ENCODE peak calls at places on chromosomes 6 and 20, in four cellular contexts. K is GM12865, V is lower leg skin, S is type B pancreatic cell. D is an unnamed sample.

GRCh38 chr6:120735641-120736040 is 598.6 kb downstream of the TBC1D32 start:
- DNase-seq in K (no peak), V (no peak), S (no peak), D (no peak)

GRCh38 chr6:53959717-53960116 is 151.5 kb upstream of the MLIP start:
- DNase-seq in K (no peak), V (no peak), S (no peak), D (no peak)

GRCh38 chr6:132832891-132833290 is 18.5 kb downstream of the RPS12 start:
- DNase-seq in K (no peak), V (no peak), S (no peak), D (no peak)

GRCh38 chr6:140897804-140898573 is 1234.7 kb upstream of the GJE1 start:
- DNase-seq in K (peak), V (no peak), S (no peak), D (no peak)

GRCh38 chr6:123447315-123447937 is 189.3 kb downstream of the TRDN start:
- DNase-seq in K (no peak), V (no peak), S (no peak), D (no peak)

GRCh38 chr6:15444881-15445280 is 199.0 kb downstream of the JARID2 start:
- DNase-seq in K (no peak), V (no peak), S (no peak), D (no peak)

GRCh38 chr6:21163110-21163837 is 430.3 kb upstream of the SOX4 start:
- DNase-seq in K (no peak), V (no peak), S (no peak), D (no peak)

GRCh38 chr20:49424536-49424935 is 57.9 kb downstream of the KCNB1 start:
- DNase-seq in K (no peak), V (no peak), S (no peak), D (no peak)

GRCh38 chr6:131023834-131024504 is 39.1 kb downstream of the EPB41L2 start:
- DNase-seq in K (no peak), V (no peak), S (no peak), D (no peak)

GRCh38 chr6:37130704-37131103 is 39.2 kb upstream of the PIM1 start:
- DNase-seq in K (no peak), V (peak), S (no peak), D (no peak)

GRCh38 chr6:88548891-88549505 is 382.9 kb upstream of the CNR1 start:
- DNase-seq in K (no peak), V (no peak), S (no peak), D (no peak)

GRCh38 chr6:141878686-141879085 is 254.0 kb upstream of the GJE1 start:
- DNase-seq in K (no peak), V (no peak), S (no peak), D (no peak)

GRCh38 chr6:551405-551804 is 105.5 kb downstream of the HUS1B start:
- DNase-seq in K (peak), V (no peak), S (no peak), D (no peak)

GRCh38 chr6:27582928-27583725 is 110.2 kb upstream of the ZNF184 start:
- DNase-seq in K (peak), V (no peak), S (no peak), D (no peak)

GRCh38 chr6:12058164-12058926 is 46.2 kb downstream of the HIVEP1 start:
- DNase-seq in K (no peak), V (no peak), S (no peak), D (no peak)

GRCh38 chr20:3843490-3843889 is 3.1 kb upstream of the MAVS start:
- DNase-seq in K (no peak), V (no peak), S (no peak), D (no peak)

GRCh38 chr20:24657211-24657610 is 187.8 kb downstream of the SYNDIG1 start:
- DNase-seq in K (no peak), V (no peak), S (no peak), D (peak)

GRCh38 chr6:111113731-111114438 is 26.6 kb downstream of the SLC16A10 start:
- DNase-seq in K (peak), V (peak), S (no peak), D (no peak)

GRCh38 chr6:69631552-69632346 is 165.1 kb downstream of the LMBRD1 start:
- DNase-seq in K (peak), V (no peak), S (no peak), D (no peak)

GRCh38 chr20:22559711-22560305 is 24.6 kb downstream of the FOXA2 start:
- DNase-seq in K (no peak), V (no peak), S (no peak), D (no peak)

GRCh38 chr6:2937627-2938003 is 33.8 kb downstream of the SERPINB6 start:
- DNase-seq in K (no peak), V (no peak), S (no peak), D (no peak)

GRCh38 chr6:43040542-43041257 is 13.0 kb downstream of the CUL7 start:
- DNase-seq in K (no peak), V (no peak), S (no peak), D (no peak)

GRCh38 chr20:31425797-31426196 is 14.6 kb upstream of the DEFB123 start:
- DNase-seq in K (no peak), V (no peak), S (no peak), D (no peak)

GRCh38 chr6:57173056-57173885 is 1.1 kb downstream of the BAG2 start:
- DNase-seq in K (peak), V (no peak), S (no peak), D (no peak)

GRCh38 chr6:40922281-40922680 is 116.7 kb downstream of the UNC5CL start:
- DNase-seq in K (no peak), V (no peak), S (no peak), D (no peak)

GRCh38 chr6:114108119-114109002 is 137.4 kb upstream of the HDAC2 start:
- DNase-seq in K (peak), V (peak), S (no peak), D (no peak)

GRCh38 chr6:147510949-147511590 is 2.6 kb downstream of the SAMD5 start:
- DNase-seq in K (no peak), V (no peak), S (no peak), D (no peak)

GRCh38 chr20:46324960-46325703 is 16.8 kb upstream of the CDH22 start:
- DNase-seq in K (peak), V (no peak), S (no peak), D (no peak)

GRCh38 chr6:34964564-34964963 is 75.5 kb downstream of the ANKS1A start:
- DNase-seq in K (no peak), V (no peak), S (no peak), D (no peak)

GRCh38 chr20:43040427-43040826 is 149.3 kb downstream of the PTPRT start:
- DNase-seq in K (peak), V (no peak), S (no peak), D (no peak)

GRCh38 chr6:42411431-42411830 is 40.3 kb downstream of the TRERF1 start:
- DNase-seq in K (no peak), V (no peak), S (no peak), D (no peak)

GRCh38 chr6:68653074-68653705 is 18.1 kb downstream of the ADGRB3 start:
- DNase-seq in K (no peak), V (no peak), S (no peak), D (no peak)

GRCh38 chr6:97040355-97040860 is 115.9 kb downstream of the KLHL32 start:
- DNase-seq in K (no peak), V (no peak), S (no peak), D (no peak)

GRCh38 chr6:148758492-148758891 is 11.7 kb downstream of the UST start:
- DNase-seq in K (peak), V (peak), S (no peak), D (no peak)

GRCh38 chr6:99605074-99605726 is 1.4 kb upstream of the PRDM13 start:
- DNase-seq in K (no peak), V (no peak), S (no peak), D (no peak)

GRCh38 chr20:8523684-8524083 is 391.6 kb downstream of the PLCB1 start:
- DNase-seq in K (no peak), V (no peak), S (no peak), D (no peak)

GRCh38 chr6:23006656-23007055 is 437.3 kb downstream of the HDGFL1 start:
- DNase-seq in K (no peak), V (no peak), S (no peak), D (no peak)

GRCh38 chr6:23003671-23004598 is 434.6 kb downstream of the HDGFL1 start:
- DNase-seq in K (no peak), V (peak), S (no peak), D (no peak)

GRCh38 chr6:23002044-23002619 is 432.8 kb downstream of the HDGFL1 start:
- DNase-seq in K (no peak), V (no peak), S (no peak), D (no peak)
- TF ChIP-seq CTCF in K (no peak), V (no peak), S (no peak), D (no peak)

GRCh38 chr6:25601797-25602679 is 50.0 kb upstream of the SCGN start:
- DNase-seq in K (peak), V (no peak), S (no peak), D (no peak)
- TF ChIP-seq CTCF in K (peak), V (no peak), S (peak), D (peak)

GRCh38 chr20:32946629-32947028 is 57.6 kb downstream of the SUN5 start:
- DNase-seq in K (no peak), V (no peak), S (no peak), D (no peak)

GRCh38 chr20:32941155-32941885 is 62.9 kb downstream of the SUN5 start:
- DNase-seq in K (no peak), V (no peak), S (no peak), D (no peak)

GRCh38 chr20:32943490-32944052 is 60.7 kb downstream of the SUN5 start:
- DNase-seq in K (no peak), V (no peak), S (peak), D (no peak)

DNA sequence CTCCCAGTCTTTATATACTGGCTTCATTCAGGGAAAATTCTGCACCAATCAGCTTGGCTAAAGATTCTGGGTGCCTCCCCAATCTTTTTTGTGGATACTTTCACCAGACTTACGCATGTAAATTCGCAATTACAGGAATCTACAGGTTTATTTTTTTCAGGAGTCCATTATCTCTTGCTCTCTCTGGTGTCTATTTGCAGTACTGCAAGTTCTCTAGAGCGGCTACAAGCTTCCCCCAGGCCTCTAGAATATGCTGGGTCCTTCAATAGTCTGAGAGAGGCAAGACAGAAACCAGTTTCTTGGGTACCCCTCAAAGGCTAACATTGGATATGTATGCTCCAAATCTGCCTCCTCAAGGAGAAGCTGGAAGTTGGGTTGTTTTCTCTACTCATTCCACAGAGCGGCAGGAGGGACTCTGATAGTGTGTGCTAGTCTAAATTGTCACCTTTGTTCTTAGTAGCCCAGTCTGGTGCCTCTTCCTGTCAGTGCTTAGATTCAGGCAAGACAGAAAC is 58.5 kb downstream of the SUN5 start:
- DNase-seq in K (peak), V (no peak), S (no peak), D (no peak)
- TF ChIP-seq CTCF in K (peak), V (no peak), S (peak), D (peak)

DNA sequence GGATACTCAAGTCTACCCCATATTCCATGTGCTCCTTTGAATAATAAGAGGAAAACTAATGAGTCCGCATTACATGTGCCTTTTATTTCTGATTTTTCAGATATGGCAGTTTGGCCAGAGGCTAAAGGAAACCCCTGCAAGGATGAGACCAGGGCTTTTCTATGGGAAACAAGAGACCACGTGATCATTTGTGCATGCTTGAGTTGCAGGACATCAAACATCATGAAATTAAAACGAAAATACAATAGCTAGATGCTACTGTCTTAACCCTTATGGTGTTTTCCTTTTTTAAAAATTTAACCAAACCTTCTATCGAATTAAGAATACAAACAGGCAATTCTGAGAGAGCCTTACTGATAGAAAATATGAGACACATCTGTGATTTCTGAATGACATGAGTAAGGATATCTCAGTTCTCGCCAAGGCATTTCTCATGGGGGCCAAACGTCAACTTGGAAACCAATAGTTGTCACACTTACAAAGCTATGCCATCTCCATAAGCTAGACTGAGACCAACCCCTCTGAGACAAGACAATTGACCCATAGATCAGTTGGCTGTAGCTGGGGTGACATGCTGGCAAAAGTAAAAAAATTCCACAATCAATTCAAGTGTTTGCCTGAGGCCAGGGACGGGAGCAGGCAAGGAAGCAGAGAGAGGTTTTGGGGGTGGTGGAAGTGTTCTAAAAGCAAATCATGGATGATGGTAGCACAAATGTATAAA is 52.8 kb downstream of the RIPOR2 start:
- DNase-seq in K (peak), V (no peak), S (no peak), D (no peak)
- TF ChIP-seq CTCF in K (no peak), V (no peak), S (peak), D (no peak)

D was measured in chondrocyte.